ENCODE peak calls at places on chromosome 2, in five cellular contexts. One of them, this sample, is unnamed. For H3K4me1, the result is how much of the 10 kb centered on the place peaks cover.

GRCh38 chr2:167331636-167332232 is 443.5 kb downstream of the XIRP2 start:
- DNase-seq in mucosa of descending colon: no peak
- DNase-seq in transverse colon: peak
- DNase-seq in A549: peak
- DNase-seq in OCI-LY7: no peak
- DNase-seq in this sample: no peak

GRCh38 chr2:192159764-192160163 is 35.0 kb downstream of the TMEFF2 start:
- DNase-seq in OCI-LY7: no peak
- DNase-seq in A549: no peak
- DNase-seq in mucosa of descending colon: no peak
- DNase-seq in transverse colon: no peak
- DNase-seq in this sample: no peak

GRCh38 chr2:36706451-36706850 is 9.9 kb downstream of the VIT start:
- DNase-seq in mucosa of descending colon: no peak
- DNase-seq in transverse colon: no peak
- DNase-seq in A549: no peak
- DNase-seq in OCI-LY7: no peak
- DNase-seq in this sample: no peak

GRCh38 chr2:178152033-178152432 is 39.8 kb downstream of the RBM45 start:
- DNase-seq in transverse colon: no peak
- DNase-seq in OCI-LY7: no peak
- DNase-seq in mucosa of descending colon: no peak
- DNase-seq in A549: peak
- DNase-seq in this sample: no peak

GRCh38 chr2:167198009-167198408 is 309.7 kb downstream of the XIRP2 start:
- DNase-seq in OCI-LY7: no peak
- DNase-seq in A549: no peak
- DNase-seq in transverse colon: no peak
- DNase-seq in mucosa of descending colon: no peak
- DNase-seq in this sample: no peak

GRCh38 chr2:19576411-19576810 is 218.0 kb upstream of the OSR1 start:
- DNase-seq in mucosa of descending colon: peak
- DNase-seq in transverse colon: no peak
- DNase-seq in OCI-LY7: no peak
- DNase-seq in A549: peak
- DNase-seq in this sample: no peak

GRCh38 chr2:177830881-177831386 is 241.6 kb downstream of the PDE11A start:
- DNase-seq in OCI-LY7: no peak
- DNase-seq in mucosa of descending colon: no peak
- DNase-seq in A549: no peak
- DNase-seq in transverse colon: no peak
- DNase-seq in this sample: no peak

GRCh38 chr2:217993817-217994459 is 8.9 kb downstream of the TNS1 start:
- DNase-seq in mucosa of descending colon: peak
- DNase-seq in transverse colon: peak
- DNase-seq in OCI-LY7: peak
- DNase-seq in A549: peak
- DNase-seq in this sample: peak

GRCh38 chr2:205574041-205574440 is 108.3 kb upstream of the NRP2 start:
- DNase-seq in transverse colon: no peak
- DNase-seq in OCI-LY7: no peak
- DNase-seq in A549: no peak
- DNase-seq in mucosa of descending colon: no peak
- DNase-seq in this sample: no peak

GRCh38 chr2:236208281-236208900 is 40.2 kb upstream of the GBX2 start:
- DNase-seq in mucosa of descending colon: no peak
- DNase-seq in A549: no peak
- DNase-seq in transverse colon: no peak
- DNase-seq in OCI-LY7: no peak
- DNase-seq in this sample: no peak

GRCh38 chr2:41782306-41783158 is 265.3 kb upstream of the PKDCC start:
- DNase-seq in mucosa of descending colon: peak
- DNase-seq in OCI-LY7: peak
- DNase-seq in transverse colon: peak
- DNase-seq in A549: peak
- DNase-seq in this sample: peak

GRCh38 chr2:230823264-230823964 is 41.3 kb upstream of the ITM2C start:
- DNase-seq in transverse colon: no peak
- DNase-seq in mucosa of descending colon: no peak
- DNase-seq in A549: no peak
- DNase-seq in OCI-LY7: no peak
- DNase-seq in this sample: no peak

GRCh38 chr2:12824771-12825363 is 108.1 kb downstream of the TRIB2 start:
- DNase-seq in mucosa of descending colon: peak
- DNase-seq in OCI-LY7: no peak
- DNase-seq in A549: no peak
- DNase-seq in transverse colon: peak
- DNase-seq in this sample: no peak

GRCh38 chr2:69011611-69012157 is 1.3 kb upstream of the ANTXR1 start:
- DNase-seq in mucosa of descending colon: no peak
- DNase-seq in transverse colon: no peak
- DNase-seq in A549: no peak
- DNase-seq in OCI-LY7: no peak
- DNase-seq in this sample: no peak

GRCh38 chr2:65300134-65300771 is 72.6 kb downstream of the ACTR2 start:
- DNase-seq in transverse colon: peak
- DNase-seq in A549: no peak
- DNase-seq in mucosa of descending colon: peak
- DNase-seq in OCI-LY7: no peak
- DNase-seq in this sample: peak

GRCh38 chr2:77520981-77521380 is 1.2 kb downstream of the LRRTM4 start:
- DNase-seq in transverse colon: no peak
- DNase-seq in A549: no peak
- DNase-seq in mucosa of descending colon: no peak
- DNase-seq in OCI-LY7: no peak
- DNase-seq in this sample: no peak

GRCh38 chr2:77521482-77521881 is 694 bp downstream of the LRRTM4 start:
- DNase-seq in mucosa of descending colon: no peak
- DNase-seq in transverse colon: no peak
- DNase-seq in OCI-LY7: no peak
- DNase-seq in A549: no peak
- DNase-seq in this sample: no peak

GRCh38 chr2:77521931-77522470 is at the start of gene LRRTM4:
- DNase-seq in transverse colon: no peak
- DNase-seq in mucosa of descending colon: no peak
- DNase-seq in OCI-LY7: no peak
- DNase-seq in A549: peak
- DNase-seq in this sample: no peak

GRCh38 chr2:77519888-77520506 is 2.2 kb downstream of the LRRTM4 start:
- DNase-seq in A549: no peak
- DNase-seq in mucosa of descending colon: no peak
- DNase-seq in OCI-LY7: no peak
- DNase-seq in transverse colon: no peak
- DNase-seq in this sample: no peak

GRCh38 chr2:77519164-77519887 is 2.9 kb downstream of the LRRTM4 start:
- DNase-seq in A549: no peak
- DNase-seq in OCI-LY7: no peak
- DNase-seq in transverse colon: no peak
- DNase-seq in mucosa of descending colon: no peak
- DNase-seq in this sample: no peak
- H3K4me1 ChIP-seq in A549: under half
- H3K4me1 ChIP-seq in OCI-LY7: under half
- H3K4me1 ChIP-seq in transverse colon: under half
- H3K4me1 ChIP-seq in mucosa of descending colon: under half
- H3K4me1 ChIP-seq in this sample: under half

GRCh38 chr2:28413152-28413895 is 20.7 kb downstream of the FOSL2 start:
- DNase-seq in A549: peak
- DNase-seq in mucosa of descending colon: peak
- DNase-seq in transverse colon: peak
- DNase-seq in OCI-LY7: no peak
- DNase-seq in this sample: peak
- TF ChIP-seq CTCF in A549: no peak
- TF ChIP-seq CTCF in mucosa of descending colon: no peak
- TF ChIP-seq CTCF in transverse colon: peak
- TF ChIP-seq CTCF in OCI-LY7: no peak
- TF ChIP-seq CTCF in this sample: peak

GRCh38 chr2:222306393-222307137 is 7.8 kb upstream of the PAX3 start:
- DNase-seq in mucosa of descending colon: no peak
- DNase-seq in OCI-LY7: no peak
- DNase-seq in transverse colon: no peak
- DNase-seq in A549: no peak
- DNase-seq in this sample: no peak

GRCh38 chr2:222303045-222303827 is 4.4 kb upstream of the PAX3 start:
- DNase-seq in transverse colon: no peak
- DNase-seq in mucosa of descending colon: no peak
- DNase-seq in OCI-LY7: no peak
- DNase-seq in A549: no peak
- DNase-seq in this sample: no peak

GRCh38 chr2:222305510-222306392 is 7.0 kb upstream of the PAX3 start:
- DNase-seq in mucosa of descending colon: peak
- DNase-seq in OCI-LY7: no peak
- DNase-seq in transverse colon: no peak
- DNase-seq in A549: peak
- DNase-seq in this sample: no peak

GRCh38 chr2:222303828-222304736 is 5.3 kb upstream of the PAX3 start:
- DNase-seq in mucosa of descending colon: no peak
- DNase-seq in A549: no peak
- DNase-seq in transverse colon: no peak
- DNase-seq in OCI-LY7: no peak
- DNase-seq in this sample: no peak

DNA sequence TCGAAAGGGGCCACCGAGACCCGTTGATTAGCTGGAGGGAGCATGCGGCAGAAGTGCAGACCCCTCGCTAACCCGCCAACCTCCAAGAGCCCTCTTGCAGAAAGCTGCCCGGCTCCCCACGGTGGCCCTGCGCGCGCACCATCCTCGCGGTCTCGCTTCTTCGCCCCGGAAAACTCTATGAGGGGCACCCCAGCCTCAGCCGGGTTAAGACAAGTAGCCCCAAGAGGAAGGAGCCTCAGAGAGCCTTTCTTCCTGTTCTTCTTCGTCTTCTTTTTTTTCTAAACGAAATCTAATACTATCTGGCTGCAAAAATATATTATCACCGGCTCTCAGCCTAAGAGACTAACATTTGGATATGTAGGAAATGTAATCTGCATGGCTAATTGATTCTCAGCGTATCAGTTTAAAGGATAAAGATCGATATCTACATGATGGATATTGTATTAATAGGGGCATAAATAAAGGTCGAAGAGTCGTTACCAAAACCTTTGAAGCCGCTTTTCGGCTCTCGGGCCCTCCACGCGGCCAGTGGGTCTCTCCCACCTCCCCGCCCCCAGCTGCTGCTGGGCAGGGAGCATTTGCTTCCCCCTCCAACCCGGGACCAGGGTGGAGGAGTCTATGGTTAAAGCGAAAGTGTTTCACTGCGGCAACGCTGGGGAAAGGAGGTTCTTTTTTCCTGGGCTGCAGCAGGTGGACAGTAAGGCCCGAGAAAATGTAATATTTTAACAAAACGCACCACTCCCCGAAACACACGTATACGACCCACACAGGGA is 6.1 kb upstream of the PAX3 start:
- DNase-seq in A549: no peak
- DNase-seq in OCI-LY7: no peak
- DNase-seq in mucosa of descending colon: no peak
- DNase-seq in transverse colon: no peak
- DNase-seq in this sample: no peak
- H3K4me3 ChIP-seq in A549: peak
- H3K4me3 ChIP-seq in OCI-LY7: no peak
- H3K4me3 ChIP-seq in mucosa of descending colon: no peak
- H3K4me3 ChIP-seq in transverse colon: peak
- H3K4me3 ChIP-seq in this sample: no peak

GRCh38 chr2:17242813-17243485 is 275.3 kb downstream of the RAD51AP2 start:
- DNase-seq in mucosa of descending colon: no peak
- DNase-seq in transverse colon: no peak
- DNase-seq in OCI-LY7: no peak
- DNase-seq in A549: no peak
- DNase-seq in this sample: no peak
- H3K4me1 ChIP-seq in mucosa of descending colon: under half
- H3K4me1 ChIP-seq in transverse colon: under half
- H3K4me1 ChIP-seq in OCI-LY7: under half
- H3K4me1 ChIP-seq in A549: under half
- H3K4me1 ChIP-seq in this sample: under half

GRCh38 chr2:30503692-30504076 is 56.6 kb downstream of the LCLAT1 start:
- DNase-seq in A549: no peak
- DNase-seq in OCI-LY7: no peak
- DNase-seq in mucosa of descending colon: no peak
- DNase-seq in transverse colon: no peak
- DNase-seq in this sample: no peak

GRCh38 chr2:30500699-30501098 is 53.7 kb downstream of the LCLAT1 start:
- DNase-seq in transverse colon: no peak
- DNase-seq in OCI-LY7: no peak
- DNase-seq in mucosa of descending colon: no peak
- DNase-seq in A549: no peak
- DNase-seq in this sample: no peak

GRCh38 chr2:30502310-30502709 is 55.3 kb downstream of the LCLAT1 start:
- DNase-seq in mucosa of descending colon: no peak
- DNase-seq in A549: no peak
- DNase-seq in OCI-LY7: no peak
- DNase-seq in transverse colon: no peak
- DNase-seq in this sample: no peak

GRCh38 chr2:30505500-30506180 is 58.6 kb downstream of the LCLAT1 start:
- DNase-seq in OCI-LY7: no peak
- DNase-seq in transverse colon: no peak
- DNase-seq in mucosa of descending colon: no peak
- DNase-seq in A549: no peak
- DNase-seq in this sample: no peak

DNA sequence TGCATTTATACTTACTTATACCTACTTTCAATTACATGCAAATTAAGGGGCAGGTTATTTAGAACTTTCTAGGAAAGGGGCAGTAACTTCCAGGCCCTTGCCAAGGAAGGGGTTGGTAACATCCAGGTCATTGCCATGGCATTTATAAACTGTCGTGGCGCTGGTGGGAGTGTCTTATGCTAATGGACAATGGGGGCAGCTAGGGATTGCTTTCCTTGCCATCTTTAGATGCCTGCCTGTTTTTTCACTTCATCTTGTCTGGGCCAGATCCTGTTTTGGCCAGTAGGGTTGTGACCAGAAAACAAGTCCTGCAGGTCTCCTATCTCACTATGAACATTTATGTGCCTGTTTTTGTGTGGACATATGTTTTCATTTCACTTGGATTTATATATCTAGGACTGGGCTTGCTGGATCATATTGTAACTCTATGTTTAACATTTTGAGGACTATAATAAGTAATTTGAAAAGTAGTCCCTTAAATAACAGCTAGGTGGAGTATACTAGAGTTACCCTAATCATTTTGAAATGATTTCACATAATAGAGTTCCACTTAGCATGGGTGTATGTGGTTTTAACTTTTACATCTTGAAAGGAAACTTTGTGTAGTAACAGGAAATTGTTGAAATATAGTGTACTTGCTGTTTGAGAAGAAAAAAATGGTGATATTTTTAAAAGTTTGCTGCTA is 56.1 kb downstream of the LCLAT1 start:
- DNase-seq in A549: no peak
- DNase-seq in transverse colon: no peak
- DNase-seq in mucosa of descending colon: no peak
- DNase-seq in OCI-LY7: no peak
- DNase-seq in this sample: no peak
- TF ChIP-seq CTCF in A549: peak
- TF ChIP-seq CTCF in transverse colon: no peak
- TF ChIP-seq CTCF in mucosa of descending colon: no peak
- TF ChIP-seq CTCF in OCI-LY7: peak
- TF ChIP-seq CTCF in this sample: peak

This sample was measured in DND-41.